ENCODE peak calls at places on chromosomes 7 and 10, in five cellular contexts. One of them, this sample, is unnamed.

GRCh38 chr10:91875779-91876178 is 33.5 kb downstream of the FGFBP3 start:
- DNase-seq in lower lobe of right lung: no peak
- DNase-seq in psoas muscle: no peak
- DNase-seq in CMK: no peak
- DNase-seq in HCT116: no peak
- DNase-seq in this sample: no peak

GRCh38 chr10:43922335-43923280 is 273.9 kb upstream of the ZNF32 start:
- DNase-seq in lower lobe of right lung: no peak
- DNase-seq in psoas muscle: no peak
- DNase-seq in CMK: peak; percentile 17
- DNase-seq in HCT116: no peak
- DNase-seq in this sample: no peak

GRCh38 chr7:26593405-26593804 is 271.0 kb downstream of the SKAP2 start:
- DNase-seq in lower lobe of right lung: no peak
- DNase-seq in psoas muscle: peak; percentile 38
- DNase-seq in CMK: no peak
- DNase-seq in HCT116: no peak
- DNase-seq in this sample: no peak

GRCh38 chr10:116427671-116428070 is at the start of gene PNLIPRP3:
- DNase-seq in lower lobe of right lung: no peak
- DNase-seq in psoas muscle: no peak
- DNase-seq in CMK: no peak
- DNase-seq in HCT116: no peak
- DNase-seq in this sample: no peak

GRCh38 chr7:108093903-108094302 is 36.3 kb downstream of the LAMB4 start:
- DNase-seq in lower lobe of right lung: no peak
- DNase-seq in psoas muscle: peak; percentile 18
- DNase-seq in CMK: no peak
- DNase-seq in HCT116: no peak
- DNase-seq in this sample: no peak

GRCh38 chr7:22860337-22860736 is 37.7 kb upstream of the TOMM7 start:
- DNase-seq in lower lobe of right lung: no peak
- DNase-seq in psoas muscle: no peak
- DNase-seq in CMK: no peak
- DNase-seq in HCT116: no peak
- DNase-seq in this sample: no peak

GRCh38 chr10:117341061-117341460 is 34.2 kb downstream of the PDZD8 start:
- DNase-seq in lower lobe of right lung: no peak
- DNase-seq in psoas muscle: no peak
- DNase-seq in CMK: no peak
- DNase-seq in HCT116: no peak
- DNase-seq in this sample: no peak

GRCh38 chr7:130838738-130839137 is 104.7 kb upstream of the KLF14 start:
- DNase-seq in lower lobe of right lung: no peak
- DNase-seq in psoas muscle: no peak
- DNase-seq in CMK: no peak
- DNase-seq in HCT116: peak; percentile 91
- DNase-seq in this sample: no peak

GRCh38 chr10:76205361-76205760 is 773.9 kb downstream of the LRMDA start:
- DNase-seq in lower lobe of right lung: no peak
- DNase-seq in psoas muscle: no peak
- DNase-seq in CMK: no peak
- DNase-seq in HCT116: no peak
- DNase-seq in this sample: no peak

GRCh38 chr7:148944935-148945934 is 61.1 kb upstream of the EZH2 start:
- DNase-seq in lower lobe of right lung: no peak
- DNase-seq in psoas muscle: no peak
- DNase-seq in CMK: no peak
- DNase-seq in HCT116: no peak
- DNase-seq in this sample: no peak

GRCh38 chr10:73744690-73744994 is 470 bp downstream of the SEC24C start:
- DNase-seq in lower lobe of right lung: peak; percentile 72
- DNase-seq in psoas muscle: peak; percentile 55
- DNase-seq in CMK: peak; percentile 25
- DNase-seq in HCT116: no peak
- DNase-seq in this sample: peak; percentile 34

GRCh38 chr7:151706568-151707469 is 170.1 kb downstream of the PRKAG2 start:
- DNase-seq in lower lobe of right lung: peak; percentile 41
- DNase-seq in psoas muscle: no peak
- DNase-seq in CMK: no peak
- DNase-seq in HCT116: no peak
- DNase-seq in this sample: no peak

GRCh38 chr10:43616697-43617370 is 10.6 kb downstream of the ZNF485 start:
- DNase-seq in lower lobe of right lung: no peak
- DNase-seq in psoas muscle: no peak
- DNase-seq in CMK: no peak
- DNase-seq in HCT116: no peak
- DNase-seq in this sample: no peak

GRCh38 chr7:121084748-121085336 is 96.3 kb downstream of the CPED1 start:
- DNase-seq in lower lobe of right lung: no peak
- DNase-seq in psoas muscle: peak; percentile 26
- DNase-seq in CMK: no peak
- DNase-seq in HCT116: no peak
- DNase-seq in this sample: no peak

GRCh38 chr10:79316671-79317431 is 30.4 kb upstream of the PPIF start:
- DNase-seq in lower lobe of right lung: peak; percentile 20
- DNase-seq in psoas muscle: no peak
- DNase-seq in CMK: no peak
- DNase-seq in HCT116: no peak
- DNase-seq in this sample: no peak

GRCh38 chr10:49579621-49580020 is 30.5 kb upstream of the SLC18A3 start:
- DNase-seq in lower lobe of right lung: no peak
- DNase-seq in psoas muscle: no peak
- DNase-seq in CMK: no peak
- DNase-seq in HCT116: no peak
- DNase-seq in this sample: no peak

GRCh38 chr10:103822795-103823194 is 32.6 kb downstream of the SH3PXD2A start:
- DNase-seq in lower lobe of right lung: no peak
- DNase-seq in psoas muscle: no peak
- DNase-seq in CMK: no peak
- DNase-seq in HCT116: no peak
- DNase-seq in this sample: no peak

GRCh38 chr7:121937224-121937623 is 64.3 kb downstream of the PTPRZ1 start:
- DNase-seq in lower lobe of right lung: no peak
- DNase-seq in psoas muscle: no peak
- DNase-seq in CMK: no peak
- DNase-seq in HCT116: no peak
- DNase-seq in this sample: no peak

GRCh38 chr7:151990567-151990966 is 34.3 kb downstream of the GALNTL5 start:
- DNase-seq in lower lobe of right lung: no peak
- DNase-seq in psoas muscle: no peak
- DNase-seq in CMK: no peak
- DNase-seq in HCT116: no peak
- DNase-seq in this sample: no peak

GRCh38 chr10:101588879-101589278 is 758 bp downstream of the DPCD start:
- DNase-seq in lower lobe of right lung: no peak
- DNase-seq in psoas muscle: no peak
- DNase-seq in CMK: no peak
- DNase-seq in HCT116: peak; percentile 6
- DNase-seq in this sample: no peak

GRCh38 chr10:23187155-23187554 is 5.0 kb upstream of the PTF1A start:
- DNase-seq in lower lobe of right lung: no peak
- DNase-seq in psoas muscle: no peak
- DNase-seq in CMK: no peak
- DNase-seq in HCT116: no peak
- DNase-seq in this sample: no peak

GRCh38 chr10:28975891-28976471 is 298.7 kb downstream of the BAMBI start:
- DNase-seq in lower lobe of right lung: no peak
- DNase-seq in psoas muscle: no peak
- DNase-seq in CMK: no peak
- DNase-seq in HCT116: no peak
- DNase-seq in this sample: no peak

GRCh38 chr10:80464557-80465466 is 10.7 kb downstream of the TSPAN14 start:
- DNase-seq in lower lobe of right lung: no peak
- DNase-seq in psoas muscle: peak; percentile 35
- DNase-seq in CMK: peak; percentile 70
- DNase-seq in HCT116: no peak
- DNase-seq in this sample: no peak

GRCh38 chr7:100914879-100915442 is 19.3 kb upstream of the ACHE start:
- DNase-seq in lower lobe of right lung: no peak
- DNase-seq in psoas muscle: no peak
- DNase-seq in CMK: no peak
- DNase-seq in HCT116: no peak
- DNase-seq in this sample: no peak

GRCh38 chr10:82982110-82982608 is 1107.2 kb downstream of the NRG3 start:
- DNase-seq in lower lobe of right lung: no peak
- DNase-seq in psoas muscle: no peak
- DNase-seq in CMK: no peak
- DNase-seq in HCT116: no peak
- DNase-seq in this sample: no peak

GRCh38 chr7:2008936-2009540 is 223.7 kb downstream of the MAD1L1 start:
- DNase-seq in lower lobe of right lung: no peak
- DNase-seq in psoas muscle: peak; percentile 20
- DNase-seq in CMK: no peak
- DNase-seq in HCT116: no peak
- DNase-seq in this sample: no peak

GRCh38 chr7:129969881-129970446 is 17.2 kb upstream of the UBE2H start:
- DNase-seq in lower lobe of right lung: peak; percentile 6
- DNase-seq in psoas muscle: no peak
- DNase-seq in CMK: no peak
- DNase-seq in HCT116: peak; percentile 41
- DNase-seq in this sample: no peak

GRCh38 chr10:91043173-91043910 is 122.5 kb upstream of the ANKRD1 start:
- DNase-seq in lower lobe of right lung: no peak
- DNase-seq in psoas muscle: no peak
- DNase-seq in CMK: no peak
- DNase-seq in HCT116: peak; percentile 21
- DNase-seq in this sample: no peak

GRCh38 chr10:20007426-20007825 is 191.2 kb downstream of the PLXDC2 start:
- DNase-seq in lower lobe of right lung: no peak
- DNase-seq in psoas muscle: no peak
- DNase-seq in CMK: no peak
- DNase-seq in HCT116: no peak
- DNase-seq in this sample: no peak

GRCh38 chr10:21526184-21526951 is 886 bp upstream of the SKIDA1 start:
- DNase-seq in lower lobe of right lung: peak; percentile 88
- DNase-seq in psoas muscle: peak; percentile 84
- DNase-seq in CMK: peak; percentile 56
- DNase-seq in HCT116: no peak
- DNase-seq in this sample: peak; percentile 45

GRCh38 chr10:22554481-22555182 is 159.7 kb downstream of the PIP4K2A start:
- DNase-seq in lower lobe of right lung: peak; percentile 57
- DNase-seq in psoas muscle: peak; percentile 59
- DNase-seq in CMK: no peak
- DNase-seq in HCT116: no peak
- DNase-seq in this sample: no peak

GRCh38 chr10:119445311-119445934 is 97.1 kb downstream of the RGS10 start:
- DNase-seq in lower lobe of right lung: peak; percentile 86
- DNase-seq in psoas muscle: peak; percentile 84
- DNase-seq in CMK: peak; percentile 58
- DNase-seq in HCT116: peak; percentile 70
- DNase-seq in this sample: peak; percentile 74

GRCh38 chr7:12385364-12385786 is 18.3 kb downstream of the VWDE start:
- DNase-seq in lower lobe of right lung: no peak
- DNase-seq in psoas muscle: no peak
- DNase-seq in CMK: peak; percentile 25
- DNase-seq in HCT116: no peak
- DNase-seq in this sample: no peak

GRCh38 chr10:112763916-112764520 is 186.0 kb upstream of the TCF7L2 start:
- DNase-seq in lower lobe of right lung: no peak
- DNase-seq in psoas muscle: no peak
- DNase-seq in CMK: no peak
- DNase-seq in HCT116: no peak
- DNase-seq in this sample: no peak

GRCh38 chr7:5226921-5227785 is 37.1 kb downstream of the WIPI2 start:
- DNase-seq in lower lobe of right lung: peak; percentile 37
- DNase-seq in psoas muscle: no peak
- DNase-seq in CMK: no peak
- DNase-seq in HCT116: no peak
- DNase-seq in this sample: no peak

GRCh38 chr7:106721816-106722785 is 61.1 kb upstream of the CCDC71L start:
- DNase-seq in lower lobe of right lung: no peak
- DNase-seq in psoas muscle: no peak
- DNase-seq in CMK: no peak
- DNase-seq in HCT116: no peak
- DNase-seq in this sample: no peak

GRCh38 chr7:2626498-2627117 is 5.2 kb upstream of the TTYH3 start:
- DNase-seq in lower lobe of right lung: no peak
- DNase-seq in psoas muscle: no peak
- DNase-seq in CMK: no peak
- DNase-seq in HCT116: no peak
- DNase-seq in this sample: no peak

GRCh38 chr10:120457431-120458172 is 575 bp downstream of the PLPP4 start:
- DNase-seq in lower lobe of right lung: no peak
- DNase-seq in psoas muscle: no peak
- DNase-seq in CMK: no peak
- DNase-seq in HCT116: no peak
- DNase-seq in this sample: no peak

GRCh38 chr10:132297521-132297920 is 10.2 kb downstream of the STK32C start:
- DNase-seq in lower lobe of right lung: no peak
- DNase-seq in psoas muscle: no peak
- DNase-seq in CMK: no peak
- DNase-seq in HCT116: no peak
- DNase-seq in this sample: no peak

GRCh38 chr10:8048281-8049008 is 6.0 kb upstream of the GATA3 start:
- DNase-seq in lower lobe of right lung: no peak
- DNase-seq in psoas muscle: no peak
- DNase-seq in CMK: no peak
- DNase-seq in HCT116: no peak
- DNase-seq in this sample: no peak